ENCODE peak calls at places on chromosomes 4 and X, in ten cellular contexts. R is right lobe of liver, F is fibroblast of pulmonary artery, X is kidney, B is HCT116, V is MCF 10A, J is H9, C is K562, Q is GM12878, M is bronchial epithelial cell. I is an unnamed sample.

GRCh38 chrX:154373340-154374306 is 811 bp downstream of the FLNA start:
- DNase-seq in R (peak; percentile 61), J (peak; percentile 93), V (peak; percentile 83), M (peak; percentile 75), X (peak; percentile 88), F (peak; percentile 84), Q (peak; percentile 5), C (peak; percentile 75), B (peak; percentile 78), I (peak; percentile 85)

GRCh38 chrX:93422693-93423092 is 250.7 kb downstream of the NAP1L3 start:
- DNase-seq in X (no peak), Q (no peak), M (peak; percentile 4), J (peak; percentile 54), V (peak; percentile 68), R (no peak), F (peak; percentile 11), B (no peak), C (peak; percentile 8), I (peak; percentile 12)

GRCh38 chrX:16786791-16787735 is 797 bp downstream of the TXLNG start:
- DNase-seq in J (no peak), F (peak; percentile 3), B (no peak), R (peak; percentile 46), M (no peak), C (peak; percentile 64), V (peak; percentile 57), Q (no peak), X (peak; percentile 84), I (no peak)

GRCh38 chr4:145709843-145710242 is 29.9 kb downstream of the C4orf51 start:
- DNase-seq in J (no peak), C (no peak), B (no peak), V (peak; percentile 83), X (no peak), Q (no peak), R (no peak), M (peak; percentile 96), F (peak; percentile 60), I (peak; percentile 95)

GRCh38 chr4:8311096-8312068 is 41.8 kb downstream of the HTRA3 start:
- DNase-seq in C (no peak), B (no peak), F (no peak), J (no peak), M (no peak), V (no peak), R (peak; percentile 25), Q (no peak), X (no peak), I (no peak)

GRCh38 chr4:19348746-19349145 is 903.0 kb upstream of the SLIT2 start:
- DNase-seq in V (no peak), F (peak; percentile 42), X (no peak), M (no peak), J (no peak), R (no peak), C (no peak), Q (no peak), B (no peak), I (no peak)

GRCh38 chr4:101160792-101161592 is 186.3 kb downstream of the PPP3CA start:
- DNase-seq in B (peak; percentile 84), V (peak; percentile 34), R (no peak), X (no peak), J (no peak), C (no peak), F (no peak), M (no peak), Q (no peak), I (no peak)

GRCh38 chr4:3009422-3009821 is 46.1 kb downstream of the GRK4 start:
- DNase-seq in R (no peak), F (peak; percentile 16), Q (no peak), B (peak; percentile 15), J (peak; percentile 47), M (peak; percentile 82), X (no peak), C (peak; percentile 50), V (peak; percentile 78), I (peak; percentile 87)

GRCh38 chr4:53196872-53197759 is 168.7 kb downstream of the SCFD2 start:
- DNase-seq in M (peak; percentile 79), B (peak; percentile 70), X (no peak), V (peak; percentile 79), Q (peak; percentile 44), C (peak; percentile 77), J (no peak), R (no peak), F (peak; percentile 95), I (peak; percentile 80)

GRCh38 chr4:75745721-75746199 is 21.4 kb downstream of the USO1 start:
- DNase-seq in F (no peak), R (no peak), B (no peak), V (no peak), J (no peak), C (peak; percentile 38), M (no peak), Q (no peak), X (no peak), I (no peak)

GRCh38 chrX:74534569-74535038 is 79.8 kb downstream of the RLIM start:
- DNase-seq in R (no peak), M (peak; percentile 45), C (no peak), J (no peak), B (no peak), Q (peak; percentile 36), V (peak; percentile 26), F (no peak), X (no peak), I (peak; percentile 47)

GRCh38 chrX:73683236-73683859 is 120.4 kb downstream of the CHIC1 start:
- DNase-seq in R (no peak), X (no peak), C (no peak), B (no peak), Q (no peak), J (no peak), F (peak; percentile 31), M (peak; percentile 12), V (peak; percentile 27), I (peak; percentile 6)

GRCh38 chr4:1497189-1497801 is 91.1 kb upstream of the NKX1-1 start:
- DNase-seq in Q (no peak), M (no peak), F (no peak), R (no peak), X (no peak), J (no peak), B (no peak), C (no peak), V (no peak), I (no peak)

GRCh38 chr4:141375855-141376254 is 155.2 kb downstream of the ZNF330 start:
- DNase-seq in Q (no peak), M (peak; percentile 87), C (no peak), V (peak; percentile 92), R (no peak), B (peak; percentile 65), X (no peak), J (peak; percentile 44), F (peak; percentile 90), I (peak; percentile 84)

GRCh38 chrX:119826399-119826959 is 26.3 kb downstream of the UPF3B start:
- DNase-seq in M (peak; percentile 9), R (peak; percentile 51), F (peak; percentile 40), X (no peak), B (no peak), V (peak; percentile 19), J (no peak), C (no peak), Q (no peak), I (peak; percentile 7)

GRCh38 chr4:3473251-3473942 is 10.3 kb downstream of the DOK7 start:
- DNase-seq in V (no peak), J (no peak), M (no peak), C (no peak), X (no peak), R (no peak), B (no peak), F (no peak), Q (no peak), I (peak; percentile 47)

GRCh38 chr4:151674804-151675290 is 86.0 kb downstream of the GATB start:
- DNase-seq in J (peak; percentile 83), C (no peak), M (peak; percentile 83), F (peak; percentile 31), X (peak; percentile 85), B (no peak), R (no peak), V (no peak), Q (no peak), I (peak; percentile 91)

GRCh38 chr4:52096048-52096447 is 44.9 kb downstream of the SPATA18 start:
- DNase-seq in R (no peak), B (no peak), X (no peak), V (peak; percentile 31), C (no peak), J (no peak), Q (no peak), F (peak; percentile 17), M (peak; percentile 87), I (peak; percentile 77)

GRCh38 chr4:8144359-8144758 is 14.3 kb downstream of the ABLIM2 start:
- DNase-seq in F (no peak), R (no peak), Q (no peak), B (no peak), X (peak; percentile 68), M (no peak), C (no peak), V (no peak), J (peak; percentile 57), I (no peak)

GRCh38 chr4:164731827-164732474 is 22.0 kb upstream of the SMIM31 start:
- DNase-seq in Q (peak; percentile 3), R (peak; percentile 50), V (peak; percentile 71), B (peak; percentile 43), C (peak; percentile 57), J (peak; percentile 52), F (peak; percentile 56), X (no peak), M (peak; percentile 41), I (peak; percentile 63)

GRCh38 chr4:83961575-83961974 is 425.7 kb downstream of the GPAT3 start:
- DNase-seq in V (peak; percentile 39), M (peak; percentile 39), R (no peak), J (no peak), X (no peak), B (no peak), F (peak; percentile 33), C (peak; percentile 1), Q (no peak), I (peak; percentile 43)
- TF ChIP-seq CTCF in V (peak; percentile 41), M (peak; percentile 22), R (no peak), J (no peak), X (no peak), B (no peak), F (peak; percentile 20), C (no peak), Q (no peak), I (peak; percentile 38)

GRCh38 chr4:92381640-92382039 is 77.9 kb downstream of the GRID2 start:
- DNase-seq in R (no peak), V (peak; percentile 9), X (no peak), M (peak; percentile 6), C (no peak), Q (no peak), F (peak; percentile 27), B (no peak), J (no peak), I (no peak)

GRCh38 chr4:92387459-92388069 is 83.8 kb downstream of the GRID2 start:
- DNase-seq in C (peak; percentile 18), B (peak; percentile 68), Q (peak; percentile 4), J (no peak), R (no peak), V (peak; percentile 51), X (no peak), M (peak; percentile 69), F (peak; percentile 77), I (peak; percentile 69)
- TF ChIP-seq CTCF in C (no peak), B (peak; percentile 54), Q (peak; percentile 53), J (peak; percentile 82), R (peak; percentile 56), V (peak; percentile 33), X (peak; percentile 24), M (peak; percentile 56), F (peak; percentile 73), I (peak; percentile 73)

GRCh38 chr4:40916880-40917279 is 167.1 kb downstream of the NSUN7 start:
- DNase-seq in Q (no peak), B (peak; percentile 37), V (peak; percentile 63), C (peak; percentile 68), X (no peak), M (no peak), J (peak; percentile 82), F (peak; percentile 23), R (no peak), I (peak; percentile 27)
- TF ChIP-seq CTCF in Q (peak; percentile 43), B (peak; percentile 72), V (peak; percentile 32), C (peak; percentile 61), X (peak; percentile 43), M (peak; percentile 59), J (peak; percentile 74), F (peak; percentile 35), R (no peak), I (peak; percentile 31)

GRCh38 chr4:73964862-73965611 is 16.8 kb downstream of the PF4 start:
- DNase-seq in F (peak; percentile 19), Q (no peak), X (no peak), B (peak; percentile 46), R (no peak), V (peak; percentile 3), M (peak; percentile 26), J (peak; percentile 88), C (peak; percentile 32), I (peak; percentile 41)
- TF ChIP-seq CTCF in F (peak; percentile 29), Q (peak; percentile 31), X (peak; percentile 21), B (peak; percentile 68), R (peak; percentile 37), V (no peak), M (peak; percentile 53), J (peak; percentile 79), C (peak; percentile 51), I (peak; percentile 34)